ENCODE peak calls at places on chromosome 21, in six cellular contexts. Y is pancreas; V is neuronal stem cell; Z is CD8-positive, alpha-beta T cell; C is trophoblast cell; M is astrocyte. R is an unnamed sample.

GRCh38 chr21:34502480-34503106 is 9.4 kb downstream of the KCNE1 start:
- DNase-seq in Y (peak), V (no peak), Z (no peak), C (no peak), M (no peak), R (no peak)

GRCh38 chr21:33861125-33861524 is 54.5 kb downstream of the ATP5PO start:
- DNase-seq in Y (no peak), V (no peak), Z (no peak), C (no peak), M (no peak), R (peak)

GRCh38 chr21:20996421-20997307 is 1.5 kb upstream of the NCAM2 start:
- DNase-seq in Y (no peak), V (peak), Z (no peak), C (no peak), M (peak), R (no peak)

GRCh38 chr21:27805696-27806095 is 838.8 kb upstream of the ADAMTS5 start:
- DNase-seq in Y (no peak), V (no peak), Z (no peak), C (no peak), M (no peak), R (no peak)

GRCh38 chr21:32459972-32460371 is 47.5 kb downstream of the EVA1C start:
- DNase-seq in Y (no peak), V (no peak), Z (no peak), C (no peak), M (no peak), R (no peak)

GRCh38 chr21:30189763-30190162 is 23.2 kb upstream of the CLDN17 start:
- DNase-seq in Y (no peak), V (no peak), Z (no peak), C (no peak), M (no peak), R (no peak)

GRCh38 chr21:26686278-26686677 is 113.2 kb upstream of the CYYR1 start:
- DNase-seq in Y (no peak), V (no peak), Z (no peak), C (no peak), M (no peak), R (no peak)

GRCh38 chr21:37917612-37918011 is 1.4 kb upstream of the KCNJ6 start:
- DNase-seq in Y (no peak), V (no peak), Z (no peak), C (peak), M (peak), R (no peak)

GRCh38 chr21:21025742-21026141 is 27.5 kb downstream of the NCAM2 start:
- DNase-seq in Y (no peak), V (no peak), Z (no peak), C (no peak), M (no peak), R (no peak)

GRCh38 chr21:39972976-39973375 is 105.7 kb downstream of the PCP4 start:
- DNase-seq in Y (no peak), V (no peak), Z (no peak), C (peak), M (no peak), R (no peak)
- H3K4me3 ChIP-seq in Y (no peak), V (no peak), Z (no peak), C (no peak), M (no peak), R (no peak)

DNA sequence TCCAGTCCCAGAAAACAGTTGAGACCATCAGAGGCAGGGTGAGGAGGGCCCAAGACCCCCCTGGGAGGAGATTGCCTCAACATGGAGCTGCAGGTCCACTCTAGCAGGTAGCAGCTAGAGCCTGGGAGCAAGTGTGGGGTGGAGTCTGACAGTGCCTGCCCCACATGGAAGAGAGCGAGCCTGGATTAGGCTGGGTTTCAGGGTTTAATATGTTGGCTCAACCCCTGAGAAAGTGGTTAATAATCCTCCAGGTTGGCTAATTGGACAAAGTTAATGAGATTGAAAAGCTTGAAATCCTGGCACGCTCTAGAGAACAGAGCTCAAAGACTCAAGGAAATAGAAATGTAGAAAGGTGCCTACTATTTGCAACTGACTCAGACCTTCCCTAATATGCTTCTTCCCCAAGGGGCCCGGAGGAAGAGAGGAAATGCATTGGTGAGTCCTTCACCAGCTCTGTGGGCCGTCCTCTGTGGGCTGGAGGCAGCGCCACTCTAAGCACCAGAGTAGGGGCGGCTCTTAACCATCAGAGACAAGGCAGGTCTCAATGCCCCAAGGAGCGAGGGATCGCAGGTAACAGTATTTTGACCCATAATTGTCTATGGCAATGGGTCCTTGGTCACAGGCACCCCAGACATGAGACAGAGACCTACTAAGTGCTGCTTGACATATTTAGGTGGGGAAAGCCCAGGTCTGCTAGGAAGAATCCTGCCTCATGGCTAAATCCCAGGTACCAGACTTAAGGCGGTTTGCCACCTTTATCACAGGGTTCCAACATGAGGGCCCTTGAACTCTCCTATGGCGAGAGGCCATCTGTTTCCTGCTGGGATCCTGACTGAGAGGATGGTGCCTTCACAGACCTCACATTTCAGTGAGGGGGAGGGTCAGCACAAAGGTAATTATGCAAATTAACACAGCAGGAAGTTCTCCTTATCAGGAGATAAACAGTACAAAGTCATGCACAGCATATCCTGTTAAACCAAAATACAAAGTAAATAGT is 33.8 kb downstream of the RSPH1 start:
- DNase-seq in Y (peak), V (no peak), Z (no peak), C (no peak), M (no peak), R (no peak)
- H3K27ac ChIP-seq in Y (peak), V (no peak), Z (no peak), C (no peak), M (no peak), R (no peak)

DNA sequence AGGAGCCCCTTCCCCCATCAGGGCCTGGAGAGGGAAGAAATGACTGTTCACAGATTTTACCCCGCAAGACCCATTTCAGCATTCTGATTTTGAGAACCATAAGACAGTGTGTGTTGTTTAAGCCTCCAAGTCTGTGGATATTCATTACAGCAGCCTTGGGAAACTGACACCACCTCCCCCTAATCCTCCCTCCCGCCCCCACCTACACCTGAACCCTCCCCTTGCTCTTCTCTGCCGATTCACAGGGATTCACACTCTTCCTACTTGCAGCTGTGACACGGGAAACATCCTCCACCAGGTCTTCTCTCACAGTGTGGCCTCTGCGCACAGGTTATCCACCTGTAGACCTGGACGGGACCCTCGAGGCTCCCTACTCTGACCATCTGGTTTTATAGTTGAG is 50.1 kb downstream of the RIPK4 start:
- DNase-seq in Y (no peak), V (no peak), Z (no peak), C (no peak), M (no peak), R (no peak)
- H3K4me3 ChIP-seq in Y (no peak), V (no peak), Z (no peak), C (no peak), M (no peak), R (no peak)

GRCh38 chr21:35838987-35839763 is 221.2 kb downstream of the SETD4 start:
- DNase-seq in Y (no peak), V (no peak), Z (no peak), C (no peak), M (no peak), R (no peak)

GRCh38 chr21:35849131-35849530 is 211.2 kb downstream of the SETD4 start:
- DNase-seq in Y (no peak), V (no peak), Z (no peak), C (no peak), M (peak), R (no peak)

GRCh38 chr21:35840949-35841348 is 219.4 kb downstream of the SETD4 start:
- DNase-seq in Y (no peak), V (no peak), Z (no peak), C (no peak), M (no peak), R (no peak)

GRCh38 chr21:35840197-35840799 is 220.0 kb downstream of the SETD4 start:
- DNase-seq in Y (peak), V (peak), Z (peak), C (peak), M (peak), R (no peak)

GRCh38 chr21:35843911-35844667 is 216.2 kb downstream of the SETD4 start:
- DNase-seq in Y (no peak), V (no peak), Z (no peak), C (no peak), M (no peak), R (no peak)
- H3K27ac ChIP-seq in Y (peak), V (no peak), Z (no peak), C (no peak), M (no peak), R (no peak)

GRCh38 chr21:45543371-45543709 is 1.1 kb upstream of the SLC19A1 start:
- DNase-seq in Y (no peak), V (no peak), Z (peak), C (no peak), M (no peak), R (no peak)

GRCh38 chr21:45541221-45542039 is 810 bp downstream of the SLC19A1 start:
- DNase-seq in Y (peak), V (no peak), Z (peak), C (no peak), M (peak), R (peak)

GRCh38 chr21:45543710-45544448 is 1.6 kb upstream of the SLC19A1 start:
- DNase-seq in Y (no peak), V (no peak), Z (peak), C (no peak), M (no peak), R (peak)

GRCh38 chr21:45542242-45542666 is at the start of gene SLC19A1:
- DNase-seq in Y (peak), V (peak), Z (peak), C (no peak), M (no peak), R (peak)

DNA sequence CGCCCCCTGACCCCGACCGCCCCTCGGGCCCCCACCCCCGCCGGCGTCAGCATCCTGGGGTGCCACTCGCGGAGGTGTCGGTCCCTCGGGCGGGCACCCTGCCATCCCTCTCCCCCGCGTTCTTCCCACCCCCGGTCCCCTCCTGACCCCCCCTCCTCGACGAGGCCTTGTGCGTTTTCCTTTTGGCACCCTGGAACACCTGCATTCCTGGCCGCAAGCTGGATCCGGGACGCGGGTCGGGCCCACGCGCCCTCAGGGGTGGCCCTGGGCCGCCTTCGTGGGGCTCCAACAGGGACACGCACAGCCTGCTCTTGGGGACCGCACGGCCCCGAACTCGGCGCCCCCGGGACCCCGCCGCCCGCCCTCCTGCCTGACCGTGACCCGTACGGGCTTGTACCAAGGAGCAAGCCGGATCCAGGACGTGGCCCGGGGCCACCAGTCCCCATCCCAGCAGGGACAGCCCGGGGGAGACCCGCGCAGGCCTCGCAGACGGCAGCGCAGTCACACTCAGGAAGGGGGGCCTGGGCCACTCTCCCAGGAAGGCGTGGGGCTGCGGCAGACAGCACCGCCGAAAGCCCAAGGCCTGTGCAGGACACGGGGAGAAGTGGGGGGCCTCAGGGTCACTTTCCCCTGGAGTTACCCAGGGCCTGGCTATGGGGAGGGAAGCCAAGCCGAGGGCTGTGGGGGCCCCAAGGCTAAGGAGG is 579 bp upstream of the SLC19A1 start:
- DNase-seq in Y (peak), V (no peak), Z (no peak), C (no peak), M (no peak), R (peak)
- H3K4me3 ChIP-seq in Y (peak), V (peak), Z (peak), C (peak), M (no peak), R (peak)

GRCh38 chr21:42676799-42677198 is 23.4 kb downstream of the PDE9A start:
- DNase-seq in Y (no peak), V (no peak), Z (no peak), C (no peak), M (no peak), R (no peak)

GRCh38 chr21:42678618-42679295 is 25.3 kb downstream of the PDE9A start:
- DNase-seq in Y (no peak), V (no peak), Z (no peak), C (no peak), M (no peak), R (peak)

GRCh38 chr21:42678118-42678430 is 24.7 kb downstream of the PDE9A start:
- DNase-seq in Y (no peak), V (no peak), Z (no peak), C (no peak), M (no peak), R (peak)

GRCh38 chr21:42679319-42679981 is 26.0 kb downstream of the PDE9A start:
- DNase-seq in Y (no peak), V (no peak), Z (no peak), C (no peak), M (no peak), R (peak)

GRCh38 chr21:42677339-42678117 is 24.1 kb downstream of the PDE9A start:
- DNase-seq in Y (no peak), V (no peak), Z (no peak), C (no peak), M (peak), R (peak)
- H3K27ac ChIP-seq in Y (no peak), V (no peak), Z (no peak), C (no peak), M (no peak), R (no peak)